ENCODE peak calls at places on chromosomes 4 and X, in six cellular contexts. N is heart left ventricle, G is heart right ventricle, L is fibroblast of mammary gland, J is AG04450, S is colonic mucosa. D is an unnamed sample.

GRCh38 chr4:107122736-107123135 is 86.6 kb upstream of the DKK2 start:
- DNase-seq in N (no peak), G (no peak), L (no peak), J (no peak), S (no peak), D (no peak)

GRCh38 chrX:95885074-95885473 is 799.6 kb upstream of the DIAPH2 start:
- DNase-seq in N (no peak), G (peak; percentile 3), L (peak; percentile 55), J (no peak), S (peak; percentile 36), D (peak; percentile 26)

GRCh38 chr4:82371398-82371972 is 2.3 kb downstream of the HNRNPD start:
- DNase-seq in N (no peak), G (no peak), L (no peak), J (no peak), S (no peak), D (no peak)

GRCh38 chr4:124713213-124713592 is 671 bp upstream of the ANKRD50 start:
- DNase-seq in N (peak; percentile 75), G (peak; percentile 82), L (peak; percentile 81), J (peak; percentile 61), S (peak; percentile 70), D (peak; percentile 63)

GRCh38 chr4:107034982-107035710 is 967 bp downstream of the DKK2 start:
- DNase-seq in N (no peak), G (no peak), L (peak; percentile 27), J (no peak), S (no peak), D (no peak)

GRCh38 chrX:120647127-120647526 is 17.3 kb upstream of the C1GALT1C1 start:
- DNase-seq in N (no peak), G (no peak), L (no peak), J (no peak), S (no peak), D (no peak)

GRCh38 chr4:59848457-59848856 is 1351.7 kb upstream of the ADGRL3 start:
- DNase-seq in N (no peak), G (no peak), L (no peak), J (no peak), S (no peak), D (no peak)

GRCh38 chr4:176377705-176378302 is 58.0 kb downstream of the SPCS3 start:
- DNase-seq in N (no peak), G (no peak), L (peak; percentile 40), J (no peak), S (no peak), D (peak; percentile 32)

GRCh38 chr4:7434766-7435150 is at the start of gene PSAPL1:
- DNase-seq in N (peak; percentile 58), G (peak; percentile 21), L (peak; percentile 12), J (no peak), S (peak; percentile 40), D (peak; percentile 3)

GRCh38 chrX:96182366-96182765 is 502.3 kb upstream of the DIAPH2 start:
- DNase-seq in N (no peak), G (no peak), L (peak; percentile 24), J (peak; percentile 1), S (peak; percentile 19), D (no peak)

GRCh38 chrX:17654116-17654515 is 83.2 kb upstream of the SCML1 start:
- DNase-seq in N (no peak), G (no peak), L (no peak), J (no peak), S (no peak), D (no peak)

GRCh38 chrX:19964017-19964710 is 26.7 kb downstream of the BCLAF3 start:
- DNase-seq in N (no peak), G (no peak), L (peak; percentile 1), J (no peak), S (no peak), D (no peak)

GRCh38 chrX:150688911-150689451 is 4.2 kb upstream of the MTMR1 start:
- DNase-seq in N (no peak), G (no peak), L (peak; percentile 91), J (peak; percentile 84), S (no peak), D (peak; percentile 86)

GRCh38 chr4:39464886-39465501 is 6.1 kb downstream of the LIAS start:
- DNase-seq in N (no peak), G (no peak), L (peak; percentile 93), J (peak; percentile 71), S (no peak), D (peak; percentile 65)

GRCh38 chr4:153438916-153439756 is 27.0 kb upstream of the TMEM131L start:
- DNase-seq in N (no peak), G (no peak), L (no peak), J (no peak), S (no peak), D (no peak)

GRCh38 chr4:84596826-84597225 is 13.9 kb downstream of the CDS1 start:
- DNase-seq in N (no peak), G (no peak), L (no peak), J (no peak), S (peak; percentile 34), D (no peak)

GRCh38 chrX:33183366-33183765 is 28.0 kb downstream of the DMD start:
- DNase-seq in N (peak; percentile 56), G (peak; percentile 57), L (peak; percentile 18), J (peak; percentile 44), S (peak; percentile 16), D (no peak)

GRCh38 chr4:33160126-33160525 is 2440.0 kb downstream of the PCDH7 start:
- DNase-seq in N (no peak), G (no peak), L (peak; percentile 71), J (no peak), S (no peak), D (peak; percentile 15)

GRCh38 chr4:3249681-3250437 is 900 bp downstream of the MSANTD1 start:
- DNase-seq in N (peak; percentile 24), G (no peak), L (no peak), J (no peak), S (no peak), D (no peak)

GRCh38 chr4:38898245-38898644 is 30.6 kb downstream of the FAM114A1 start:
- DNase-seq in N (no peak), G (no peak), L (no peak), J (no peak), S (no peak), D (no peak)

GRCh38 chrX:31266172-31267076 is 194.6 kb upstream of the FTHL17 start:
- DNase-seq in N (peak; percentile 53), G (peak; percentile 49), L (no peak), J (no peak), S (peak; percentile 60), D (peak; percentile 54)

GRCh38 chrX:70030242-70030823 is 19.4 kb downstream of the AWAT2 start:
- DNase-seq in N (peak; percentile 40), G (peak; percentile 46), L (peak; percentile 69), J (no peak), S (peak; percentile 29), D (peak; percentile 49)

GRCh38 chrX:49192722-49193328 is 6.7 kb upstream of the PRICKLE3 start:
- DNase-seq in N (no peak), G (no peak), L (peak; percentile 45), J (no peak), S (peak; percentile 56), D (peak; percentile 44)

GRCh38 chr4:8120518-8120917 is 38.1 kb downstream of the ABLIM2 start:
- DNase-seq in N (no peak), G (no peak), L (no peak), J (no peak), S (no peak), D (no peak)

GRCh38 chr4:5374577-5374976 is 323.3 kb downstream of the STK32B start:
- DNase-seq in N (no peak), G (no peak), L (no peak), J (no peak), S (no peak), D (no peak)

GRCh38 chrX:119981286-119982070 is 37.9 kb upstream of the NKAP start:
- DNase-seq in N (no peak), G (no peak), L (peak; percentile 48), J (no peak), S (peak; percentile 26), D (peak; percentile 38)

GRCh38 chrX:101210630-101211029 is 9.0 kb upstream of the DRP2 start:
- DNase-seq in N (no peak), G (no peak), L (no peak), J (no peak), S (no peak), D (no peak)

GRCh38 chrX:101208152-101208905 is 11.3 kb upstream of the DRP2 start:
- DNase-seq in N (no peak), G (no peak), L (peak; percentile 6), J (no peak), S (no peak), D (peak; percentile 41)

GRCh38 chrX:101203782-101204351 is 15.7 kb upstream of the DRP2 start:
- DNase-seq in N (no peak), G (no peak), L (no peak), J (no peak), S (no peak), D (peak; percentile 23)

DNA sequence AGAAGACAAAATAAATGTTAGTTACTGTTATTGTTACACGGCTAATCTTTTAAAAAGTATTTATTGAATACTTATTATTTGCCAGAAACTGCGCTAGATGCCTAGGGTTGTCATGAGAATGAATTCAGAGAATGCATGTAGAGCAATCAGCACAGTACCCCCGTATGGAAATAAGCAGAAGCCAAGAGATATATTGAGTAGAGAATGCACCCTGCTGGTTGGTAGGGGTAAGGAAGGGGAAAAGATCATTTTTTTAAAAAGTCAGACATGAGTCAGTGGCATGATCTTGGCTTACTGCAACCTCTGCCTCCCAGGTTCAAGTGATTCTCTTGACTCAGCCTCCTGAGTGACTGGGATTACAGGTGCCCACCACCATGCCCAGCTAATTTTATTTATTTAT is 13.1 kb upstream of the DRP2 start:
- DNase-seq in N (no peak), G (no peak), L (peak; percentile 64), J (no peak), S (no peak), D (no peak)
- TF ChIP-seq CTCF in N (no peak), G (peak; percentile 26), L (peak; percentile 61), J (peak; percentile 56), S (no peak), D (peak; percentile 28)

GRCh38 chrX:108443065-108443464 is 3.4 kb downstream of the COL4A5 start:
- DNase-seq in N (no peak), G (no peak), L (no peak), J (no peak), S (no peak), D (no peak)
- H3K4me3 ChIP-seq in N (peak overlapping the region; percentile 58), G (peak overlapping the region; percentile 62), L (no peak overlapping the region), J (peak overlapping the region; percentile 73), S (no peak overlapping the region), D (no peak overlapping the region)

DNA sequence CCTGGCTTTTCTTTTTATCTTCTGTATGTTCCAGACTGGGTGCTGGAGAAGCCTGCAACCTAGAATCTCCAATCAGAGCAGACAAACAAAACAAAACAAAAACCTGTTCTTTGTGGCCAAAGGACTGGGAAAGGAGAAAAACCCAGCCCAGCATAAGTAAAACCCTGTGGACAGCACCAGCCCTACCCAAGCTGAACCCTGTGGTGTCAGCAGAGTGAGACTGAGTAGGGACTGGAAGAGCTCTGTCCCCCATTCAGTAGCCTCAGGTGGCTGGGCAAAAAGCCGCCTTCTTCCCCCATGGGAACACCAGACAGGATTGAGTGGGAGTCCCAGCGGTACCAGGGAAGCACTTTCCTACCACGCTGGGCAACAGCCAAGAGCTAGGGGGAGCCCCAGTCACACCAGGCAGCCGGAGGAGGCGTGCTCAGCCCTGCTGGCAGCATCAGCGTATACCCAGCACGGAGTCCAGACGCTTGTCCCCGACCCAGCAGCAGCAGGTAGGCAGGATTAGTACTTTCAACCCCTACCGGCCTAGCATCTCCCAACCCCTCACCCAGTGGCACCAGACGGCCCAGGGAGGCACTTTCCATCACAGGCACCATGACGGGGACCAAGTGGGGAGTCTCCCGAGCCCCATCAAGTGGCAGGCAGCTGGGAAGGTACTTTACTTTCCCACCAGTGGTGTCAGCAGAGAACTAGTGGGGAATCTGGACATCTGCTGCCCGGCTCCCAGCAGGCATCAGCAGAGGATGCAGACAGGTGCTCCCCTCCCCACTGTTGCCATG is 8.6 kb upstream of the JADE3 start:
- DNase-seq in N (peak; percentile 76), G (peak; percentile 70), L (peak; percentile 65), J (peak; percentile 11), S (peak; percentile 72), D (peak; percentile 56)
- TF ChIP-seq CTCF in N (peak; percentile 42), G (peak; percentile 62), L (peak; percentile 47), J (peak; percentile 59), S (peak; percentile 64), D (peak; percentile 46)

GRCh38 chr4:74098628-74098995 is 383 bp downstream of the CXCL2 start:
- DNase-seq in N (no peak), G (peak; percentile 5), L (no peak), J (no peak), S (no peak), D (peak; percentile 35)
- H3K4me3 ChIP-seq in N (peak overlapping the region; percentile 66), G (peak overlapping the region; percentile 64), L (peak overlapping the region; percentile 78), J (peak overlapping the region; percentile 71), S (peak overlapping the region; percentile 46), D (peak overlapping the region; percentile 92)

D was measured in foreskin fibroblast.